ENCODE peak calls at places on chromosome 1, in nine cellular contexts. Z is prostate gland; J is hepatocyte; Y is NCI-H345; B is naive thymus-derived CD8-positive, alpha-beta T cell; W is stimulated activated CD4-positive, alpha-beta T cell treated with anti-CD3 and anti-CD28 coated beads, Interleukin-1b, Interleukin-23, amount 100 ng/mL, for 24 hours; E is NCI-H446; X is body of pancreas; Q is ovary. K is an unnamed sample.

GRCh38 chr1:9559673-9560072 is 20.4 kb downstream of the SLC25A33 start:
- DNase-seq in E (no peak), Q (no peak), J (no peak), B (peak; percentile 48), Z (no peak), Y (no peak), X (no peak), W (no peak), K (no peak)

GRCh38 chr1:203934027-203934426 is 72.6 kb downstream of the SNRPE start:
- DNase-seq in X (no peak), W (no peak), J (no peak), Q (no peak), Y (no peak), B (no peak), Z (no peak), E (no peak), K (no peak)

GRCh38 chr1:81118550-81118949 is 682.2 kb upstream of the ADGRL2 start:
- DNase-seq in Y (no peak), E (no peak), Z (no peak), X (no peak), W (no peak), J (no peak), B (no peak), Q (no peak), K (no peak)

GRCh38 chr1:966603-967295 is 467 bp downstream of the PLEKHN1 start:
- DNase-seq in B (peak; percentile 65), Z (peak; percentile 71), E (no peak), Q (peak; percentile 65), Y (no peak), W (peak; percentile 68), J (peak; percentile 87), X (peak; percentile 67), K (peak; percentile 70)

GRCh38 chr1:236425031-236425663 is 31.1 kb downstream of the EDARADD start:
- DNase-seq in J (no peak), X (no peak), B (no peak), E (no peak), Z (no peak), Y (no peak), W (no peak), Q (no peak), K (no peak)

GRCh38 chr1:113488576-113489177 is 98.4 kb downstream of the MAGI3 start:
- DNase-seq in E (no peak), X (no peak), Y (no peak), Q (peak; percentile 13), W (no peak), Z (no peak), J (no peak), B (no peak), K (no peak)

GRCh38 chr1:54810144-54810942 is 9.2 kb upstream of the TTC22 start:
- DNase-seq in Z (peak; percentile 51), W (peak; percentile 30), E (peak; percentile 44), Y (peak; percentile 60), Q (peak; percentile 80), X (peak; percentile 74), J (peak; percentile 84), B (peak; percentile 55), K (peak; percentile 72)

GRCh38 chr1:17488977-17489739 is 49.7 kb upstream of the RCC2 start:
- DNase-seq in Z (no peak), B (no peak), Y (no peak), W (no peak), X (no peak), J (peak; percentile 25), E (no peak), Q (no peak), K (no peak)

GRCh38 chr1:213759359-213760181 is 228.2 kb upstream of the PROX1 start:
- DNase-seq in Q (no peak), B (no peak), E (no peak), Y (peak; percentile 83), Z (no peak), W (no peak), X (peak; percentile 25), J (peak; percentile 59), K (no peak)